ENCODE peak calls at places on chromosome 5, in six cellular contexts. One of them, this sample, is unnamed.
A peak's percentile ranks its signal among the peaks of the same experiment; 100 is the strongest.

GRCh38 chr5:129746884-129747283 is 1.0 kb upstream of the MINAR2 start:
- DNase-seq in IMR-90: peak; percentile 3
- DNase-seq in mesenchymal stem cell: peak; percentile 50
- DNase-seq in neuronal stem cell: no peak
- DNase-seq in H1: no peak
- DNase-seq in trophoblast cell: no peak
- DNase-seq in this sample: no peak

GRCh38 chr5:345404-346195 is 24.1 kb downstream of the AHRR start:
- DNase-seq in IMR-90: no peak
- DNase-seq in mesenchymal stem cell: no peak
- DNase-seq in neuronal stem cell: no peak
- DNase-seq in H1: peak; percentile 56
- DNase-seq in trophoblast cell: no peak
- DNase-seq in this sample: peak; percentile 31

GRCh38 chr5:1826235-1826980 is 25.2 kb downstream of the NDUFS6 start:
- DNase-seq in IMR-90: no peak
- DNase-seq in mesenchymal stem cell: no peak
- DNase-seq in neuronal stem cell: no peak
- DNase-seq in H1: no peak
- DNase-seq in trophoblast cell: no peak
- DNase-seq in this sample: no peak

GRCh38 chr5:172458956-172459355 is 4.6 kb upstream of the SH3PXD2B start:
- DNase-seq in IMR-90: no peak
- DNase-seq in mesenchymal stem cell: no peak
- DNase-seq in neuronal stem cell: no peak
- DNase-seq in H1: no peak
- DNase-seq in trophoblast cell: no peak
- DNase-seq in this sample: no peak

GRCh38 chr5:174618589-174618988 is 105.8 kb upstream of the MSX2 start:
- DNase-seq in IMR-90: no peak
- DNase-seq in mesenchymal stem cell: no peak
- DNase-seq in neuronal stem cell: no peak
- DNase-seq in H1: no peak
- DNase-seq in trophoblast cell: no peak
- DNase-seq in this sample: peak; percentile 96

GRCh38 chr5:172007795-172008465 is 1.5 kb upstream of the FBXW11 start:
- DNase-seq in IMR-90: peak; percentile 64
- DNase-seq in mesenchymal stem cell: peak; percentile 82
- DNase-seq in neuronal stem cell: no peak
- DNase-seq in H1: no peak
- DNase-seq in trophoblast cell: no peak
- DNase-seq in this sample: no peak

GRCh38 chr5:150486402-150487198 is 21.3 kb upstream of the NDST1 start:
- DNase-seq in IMR-90: peak; percentile 48
- DNase-seq in mesenchymal stem cell: peak; percentile 74
- DNase-seq in neuronal stem cell: peak; percentile 82
- DNase-seq in H1: peak; percentile 86
- DNase-seq in trophoblast cell: peak; percentile 91
- DNase-seq in this sample: peak; percentile 97

GRCh38 chr5:172887735-172888134 is 53.7 kb downstream of the ERGIC1 start:
- DNase-seq in IMR-90: peak; percentile 95
- DNase-seq in mesenchymal stem cell: peak; percentile 93
- DNase-seq in neuronal stem cell: no peak
- DNase-seq in H1: no peak
- DNase-seq in trophoblast cell: no peak
- DNase-seq in this sample: peak; percentile 59

GRCh38 chr5:61273279-61273678 is 58.8 kb upstream of the ZSWIM6 start:
- DNase-seq in IMR-90: no peak
- DNase-seq in mesenchymal stem cell: no peak
- DNase-seq in neuronal stem cell: no peak
- DNase-seq in H1: no peak
- DNase-seq in trophoblast cell: peak; percentile 6
- DNase-seq in this sample: peak; percentile 65

GRCh38 chr5:125317546-125317995 is 571.1 kb upstream of the ZNF608 start:
- DNase-seq in IMR-90: peak; percentile 16
- DNase-seq in mesenchymal stem cell: no peak
- DNase-seq in neuronal stem cell: peak; percentile 55
- DNase-seq in H1: no peak
- DNase-seq in trophoblast cell: peak; percentile 10
- DNase-seq in this sample: peak; percentile 24

GRCh38 chr5:5667136-5667554 is 244.7 kb downstream of the ICE1 start:
- DNase-seq in IMR-90: no peak
- DNase-seq in mesenchymal stem cell: no peak
- DNase-seq in neuronal stem cell: no peak
- DNase-seq in H1: no peak
- DNase-seq in trophoblast cell: no peak
- DNase-seq in this sample: peak; percentile 2

GRCh38 chr5:72210913-72211670 is 103.8 kb downstream of the MAP1B start:
- DNase-seq in IMR-90: peak; percentile 88
- DNase-seq in mesenchymal stem cell: peak; percentile 68
- DNase-seq in neuronal stem cell: no peak
- DNase-seq in H1: no peak
- DNase-seq in trophoblast cell: peak; percentile 66
- DNase-seq in this sample: no peak

GRCh38 chr5:174765540-174765939 is 41.2 kb downstream of the MSX2 start:
- DNase-seq in IMR-90: no peak
- DNase-seq in mesenchymal stem cell: no peak
- DNase-seq in neuronal stem cell: no peak
- DNase-seq in H1: no peak
- DNase-seq in trophoblast cell: no peak
- DNase-seq in this sample: no peak

GRCh38 chr5:140556438-140556837 is 835 bp downstream of the SRA1 start:
- DNase-seq in IMR-90: peak; percentile 46
- DNase-seq in mesenchymal stem cell: peak; percentile 41
- DNase-seq in neuronal stem cell: no peak
- DNase-seq in H1: no peak
- DNase-seq in trophoblast cell: no peak
- DNase-seq in this sample: no peak

GRCh38 chr5:74056789-74057164 is 430.8 kb downstream of the ARHGEF28 start:
- DNase-seq in IMR-90: peak; percentile 33
- DNase-seq in mesenchymal stem cell: peak; percentile 22
- DNase-seq in neuronal stem cell: no peak
- DNase-seq in H1: no peak
- DNase-seq in trophoblast cell: no peak
- DNase-seq in this sample: peak; percentile 69

GRCh38 chr5:74639538-74640449 is 734 bp downstream of the ENC1 start:
- DNase-seq in IMR-90: peak; percentile 49
- DNase-seq in mesenchymal stem cell: peak; percentile 68
- DNase-seq in neuronal stem cell: no peak
- DNase-seq in H1: peak; percentile 67
- DNase-seq in trophoblast cell: peak; percentile 50
- DNase-seq in this sample: peak; percentile 55

GRCh38 chr5:55625603-55625875 is 86.6 kb downstream of the SLC38A9 start:
- DNase-seq in IMR-90: no peak
- DNase-seq in mesenchymal stem cell: no peak
- DNase-seq in neuronal stem cell: no peak
- DNase-seq in H1: no peak
- DNase-seq in trophoblast cell: no peak
- DNase-seq in this sample: no peak

GRCh38 chr5:15601274-15601673 is 101.3 kb downstream of the FBXL7 start:
- DNase-seq in IMR-90: peak; percentile 13
- DNase-seq in mesenchymal stem cell: no peak
- DNase-seq in neuronal stem cell: no peak
- DNase-seq in H1: no peak
- DNase-seq in trophoblast cell: no peak
- DNase-seq in this sample: peak; percentile 38

GRCh38 chr5:8538813-8539212 is 669.9 kb downstream of the MTRR start:
- DNase-seq in IMR-90: no peak
- DNase-seq in mesenchymal stem cell: no peak
- DNase-seq in neuronal stem cell: no peak
- DNase-seq in H1: no peak
- DNase-seq in trophoblast cell: no peak
- DNase-seq in this sample: no peak

GRCh38 chr5:168468836-168469235 is 17.4 kb upstream of the RARS1 start:
- DNase-seq in IMR-90: peak; percentile 93
- DNase-seq in mesenchymal stem cell: peak; percentile 67
- DNase-seq in neuronal stem cell: no peak
- DNase-seq in H1: no peak
- DNase-seq in trophoblast cell: no peak
- DNase-seq in this sample: no peak

GRCh38 chr5:124285071-124285470 is 461.4 kb downstream of the ZNF608 start:
- DNase-seq in IMR-90: no peak
- DNase-seq in mesenchymal stem cell: no peak
- DNase-seq in neuronal stem cell: no peak
- DNase-seq in H1: no peak
- DNase-seq in trophoblast cell: no peak
- DNase-seq in this sample: no peak

GRCh38 chr5:170443624-170444023 is 54.5 kb upstream of the KCNMB1 start:
- DNase-seq in IMR-90: no peak
- DNase-seq in mesenchymal stem cell: no peak
- DNase-seq in neuronal stem cell: no peak
- DNase-seq in H1: no peak
- DNase-seq in trophoblast cell: no peak
- DNase-seq in this sample: no peak

GRCh38 chr5:131710391-131710790 is 75.4 kb upstream of the RAPGEF6 start:
- DNase-seq in IMR-90: no peak
- DNase-seq in mesenchymal stem cell: no peak
- DNase-seq in neuronal stem cell: no peak
- DNase-seq in H1: no peak
- DNase-seq in trophoblast cell: no peak
- DNase-seq in this sample: no peak

GRCh38 chr5:131706278-131706677 is 71.2 kb upstream of the RAPGEF6 start:
- DNase-seq in IMR-90: no peak
- DNase-seq in mesenchymal stem cell: no peak
- DNase-seq in neuronal stem cell: no peak
- DNase-seq in H1: no peak
- DNase-seq in trophoblast cell: no peak
- DNase-seq in this sample: no peak

GRCh38 chr5:131709043-131709442 is 74.0 kb upstream of the RAPGEF6 start:
- DNase-seq in IMR-90: no peak
- DNase-seq in mesenchymal stem cell: no peak
- DNase-seq in neuronal stem cell: no peak
- DNase-seq in H1: no peak
- DNase-seq in trophoblast cell: no peak
- DNase-seq in this sample: no peak
- H3K36me3 ChIP-seq in IMR-90: peaks cover 18% of the 10 kb centered on the region
- H3K36me3 ChIP-seq in mesenchymal stem cell: peaks cover 14% of the 10 kb centered on the region
- H3K36me3 ChIP-seq in neuronal stem cell: no peaks in the 10 kb centered on the region
- H3K36me3 ChIP-seq in H1: no peaks in the 10 kb centered on the region
- H3K36me3 ChIP-seq in trophoblast cell: peaks cover 5% of the 10 kb centered on the region
- H3K36me3 ChIP-seq in this sample: no peaks in the 10 kb centered on the region

GRCh38 chr5:154679501-154679900 is 75.7 kb upstream of the LARP1 start:
- DNase-seq in IMR-90: no peak
- DNase-seq in mesenchymal stem cell: no peak
- DNase-seq in neuronal stem cell: no peak
- DNase-seq in H1: no peak
- DNase-seq in trophoblast cell: no peak
- DNase-seq in this sample: no peak

GRCh38 chr5:154686490-154686889 is 68.7 kb upstream of the LARP1 start:
- DNase-seq in IMR-90: no peak
- DNase-seq in mesenchymal stem cell: no peak
- DNase-seq in neuronal stem cell: no peak
- DNase-seq in H1: no peak
- DNase-seq in trophoblast cell: no peak
- DNase-seq in this sample: peak; percentile 42

GRCh38 chr5:154677921-154678320 is 77.3 kb upstream of the LARP1 start:
- DNase-seq in IMR-90: peak; percentile 19
- DNase-seq in mesenchymal stem cell: peak; percentile 42
- DNase-seq in neuronal stem cell: no peak
- DNase-seq in H1: no peak
- DNase-seq in trophoblast cell: no peak
- DNase-seq in this sample: peak; percentile 48

DNA sequence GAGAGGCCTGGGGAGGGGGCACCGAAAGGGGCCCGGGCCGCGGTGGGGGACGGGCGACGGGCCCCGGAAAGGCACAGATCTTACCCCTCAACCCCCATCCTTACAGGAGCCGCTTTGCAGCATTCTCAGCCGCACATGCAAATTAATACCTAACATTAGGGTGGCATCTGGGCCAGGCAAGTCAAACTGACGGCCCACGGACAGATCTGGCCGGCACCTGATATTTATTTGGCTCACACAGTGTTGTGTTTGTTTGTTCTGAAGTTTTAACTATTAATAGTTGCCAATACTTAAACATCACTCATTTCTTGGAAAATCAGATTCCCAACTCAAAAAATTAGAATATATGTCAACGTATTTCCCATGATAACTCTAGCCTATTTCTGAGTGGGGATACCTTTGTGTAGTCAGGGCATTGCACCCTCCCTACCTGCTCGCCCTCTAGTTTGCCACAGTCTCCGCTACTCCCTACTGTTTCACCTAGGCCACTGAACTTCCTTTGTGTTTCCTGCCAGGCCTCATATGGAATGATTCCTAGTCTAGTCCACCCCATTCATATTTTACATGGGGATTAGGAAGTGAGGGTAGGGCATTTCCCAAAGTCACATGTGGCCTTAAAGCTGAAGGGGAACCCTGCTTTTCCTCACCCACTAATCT is 71.9 kb upstream of the LARP1 start:
- DNase-seq in IMR-90: no peak
- DNase-seq in mesenchymal stem cell: peak; percentile 17
- DNase-seq in neuronal stem cell: no peak
- DNase-seq in H1: no peak
- DNase-seq in trophoblast cell: no peak
- DNase-seq in this sample: no peak
- H3K23ac ChIP-seq in IMR-90: peak overlapping the region; percentile 52
- H3K23ac ChIP-seq in mesenchymal stem cell: no peak overlapping the region
- H3K23ac ChIP-seq in neuronal stem cell: peak overlapping the region; percentile 81
- H3K23ac ChIP-seq in H1: no peak overlapping the region
- H3K23ac ChIP-seq in trophoblast cell: no peak overlapping the region
- H3K23ac ChIP-seq in this sample: peak overlapping the region; percentile 6

DNA sequence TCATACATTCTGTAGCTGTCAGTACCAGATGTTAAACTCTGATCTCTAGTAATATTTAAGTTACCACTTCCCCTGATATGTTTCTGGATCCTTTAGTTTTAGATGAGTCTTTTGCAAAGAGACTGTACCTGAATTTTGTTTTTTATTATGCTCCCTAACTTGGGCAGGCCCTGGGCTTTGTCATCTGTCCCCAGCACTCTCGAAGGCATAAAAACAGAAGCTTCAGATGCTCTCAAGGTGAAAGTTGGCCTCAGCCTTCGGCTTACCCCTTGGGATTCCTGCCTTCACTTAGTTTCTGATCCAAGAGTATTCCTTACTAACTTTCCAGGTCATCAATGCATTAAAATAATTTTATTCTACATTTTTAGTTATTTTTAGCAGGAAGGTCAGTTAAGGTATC is 14.9 kb upstream of the LNPEP start:
- DNase-seq in IMR-90: no peak
- DNase-seq in mesenchymal stem cell: no peak
- DNase-seq in neuronal stem cell: no peak
- DNase-seq in H1: no peak
- DNase-seq in trophoblast cell: no peak
- DNase-seq in this sample: no peak
- H3K9ac ChIP-seq in IMR-90: no peak overlapping the region
- H3K9ac ChIP-seq in mesenchymal stem cell: peak overlapping the region; percentile 40
- H3K9ac ChIP-seq in neuronal stem cell: no peak overlapping the region
- H3K9ac ChIP-seq in H1: no peak overlapping the region
- H3K9ac ChIP-seq in trophoblast cell: no peak overlapping the region
- H3K9ac ChIP-seq in this sample: no peak overlapping the region

GRCh38 chr5:43273552-43273951 is 39.7 kb downstream of the HMGCS1 start:
- DNase-seq in IMR-90: no peak
- DNase-seq in mesenchymal stem cell: no peak
- DNase-seq in neuronal stem cell: no peak
- DNase-seq in H1: no peak
- DNase-seq in trophoblast cell: no peak
- DNase-seq in this sample: no peak
- H3K36me3 ChIP-seq in IMR-90: no peaks in the 10 kb centered on the region
- H3K36me3 ChIP-seq in mesenchymal stem cell: no peaks in the 10 kb centered on the region
- H3K36me3 ChIP-seq in neuronal stem cell: no peaks in the 10 kb centered on the region
- H3K36me3 ChIP-seq in H1: no peaks in the 10 kb centered on the region
- H3K36me3 ChIP-seq in trophoblast cell: no peaks in the 10 kb centered on the region
- H3K36me3 ChIP-seq in this sample: no peaks in the 10 kb centered on the region